ENCODE peak calls at places on chromosomes 12 and 14, in six cellular contexts. S, H, T, R, U and Y are unnamed samples.

GRCh38 chr12:13178568-13179158 is 17.9 kb upstream of the EMP1 start:
- DNase-seq in R (peak), T (no peak), H (no peak), U (no peak), S (no peak), Y (no peak)

GRCh38 chr12:92827836-92828431 is 101.2 kb downstream of the EEA1 start:
- DNase-seq in U (peak), T (peak), H (peak), S (peak), R (no peak), Y (peak)

GRCh38 chr14:53668861-53669260 is 287.8 kb downstream of the BMP4 start:
- DNase-seq in H (no peak), U (no peak), R (no peak), S (no peak), T (no peak), Y (no peak)

GRCh38 chr12:65675141-65675621 is 149.1 kb upstream of the HMGA2 start:
- DNase-seq in R (no peak), S (no peak), U (no peak), T (no peak), H (no peak), Y (no peak)

GRCh38 chr12:85059594-85059993 is 23.4 kb downstream of the LRRIQ1 start:
- DNase-seq in S (no peak), H (no peak), T (no peak), R (no peak), U (no peak), Y (no peak)

GRCh38 chr14:77892381-77892871 is 92.5 kb downstream of the ADCK1 start:
- DNase-seq in R (no peak), H (no peak), U (no peak), T (no peak), S (no peak), Y (no peak)

GRCh38 chr14:93132472-93133065 is 16.8 kb upstream of the ITPK1 start:
- DNase-seq in S (no peak), H (no peak), T (no peak), R (no peak), U (no peak), Y (peak)

GRCh38 chr12:106226884-106227640 is 20.8 kb downstream of the CKAP4 start:
- DNase-seq in U (no peak), S (peak), R (no peak), T (no peak), H (peak), Y (peak)

GRCh38 chr12:50842637-50843493 is at the start of gene TMPRSS12:
- DNase-seq in H (no peak), T (no peak), S (no peak), U (peak), R (peak), Y (no peak)

GRCh38 chr12:112978163-112979081 is at the start of gene OAS2:
- DNase-seq in H (peak), U (no peak), R (peak), T (peak), S (no peak), Y (peak)

GRCh38 chr12:6370994-6371754 is 4.2 kb downstream of the SCNN1A start:
- DNase-seq in H (no peak), R (peak), T (no peak), U (peak), S (peak), Y (no peak)

GRCh38 chr14:103528158-103528511 is 861 bp upstream of the TRMT61A start:
- DNase-seq in R (no peak), T (no peak), U (no peak), S (no peak), H (no peak), Y (no peak)

GRCh38 chr12:119964123-119964522 is 24.9 kb upstream of the BICDL1 start:
- DNase-seq in R (no peak), H (no peak), T (no peak), U (no peak), S (no peak), Y (no peak)

GRCh38 chr12:49549735-49550710 is 11.2 kb downstream of the KCNH3 start:
- DNase-seq in S (no peak), R (no peak), H (no peak), T (no peak), U (no peak), Y (peak)

GRCh38 chr14:38255673-38256357 is at the start of gene CLEC14A:
- DNase-seq in S (no peak), H (peak), T (no peak), U (no peak), R (peak), Y (peak)

GRCh38 chr14:93946506-93947170 is 19.5 kb downstream of the FAM181A start:
- DNase-seq in S (no peak), H (no peak), R (no peak), T (no peak), U (no peak), Y (no peak)

GRCh38 chr12:45244561-45245348 is 28.9 kb downstream of the ANO6 start:
- DNase-seq in T (no peak), U (no peak), R (no peak), S (no peak), H (peak), Y (no peak)

GRCh38 chr14:68939893-68940613 is 39.0 kb downstream of the ACTN1 start:
- DNase-seq in T (no peak), H (no peak), U (no peak), S (peak), R (no peak), Y (no peak)

GRCh38 chr14:76514599-76514998 is 138.7 kb downstream of the ESRRB start:
- DNase-seq in U (no peak), S (no peak), T (no peak), H (peak), R (no peak), Y (no peak)

GRCh38 chr14:103815253-103815652 is 32.1 kb downstream of the PPP1R13B start:
- DNase-seq in R (no peak), U (no peak), S (no peak), H (no peak), T (no peak), Y (no peak)

GRCh38 chr12:18578191-18578590 is 159.6 kb downstream of the PLCZ1 start:
- DNase-seq in S (no peak), U (no peak), R (no peak), T (no peak), H (no peak), Y (no peak)

GRCh38 chr14:89957791-89958190 is 2.1 kb downstream of the TDP1 start:
- DNase-seq in T (no peak), H (no peak), U (no peak), R (no peak), S (no peak), Y (no peak)